ENCODE peak calls at places on chromosome 19, in seven cellular contexts. Y, I, Q, A, L, B and R are unnamed samples.

GRCh38 chr19:29512748-29513147 is 13.0 kb upstream of the VSTM2B start:
- DNase-seq in Y (no peak), I (no peak), Q (no peak), A (no peak), L (no peak), B (no peak), R (no peak)

GRCh38 chr19:18488838-18489626 is 32.8 kb downstream of the ELL start:
- DNase-seq in Y (peak), I (no peak), Q (peak), A (no peak), L (peak), B (no peak), R (no peak)

GRCh38 chr19:29267701-29268100 is 54.8 kb upstream of the UQCRFS1 start:
- DNase-seq in Y (no peak), I (no peak), Q (no peak), A (no peak), L (no peak), B (no peak), R (no peak)

GRCh38 chr19:18006895-18007604 is 920 bp upstream of the ARRDC2 start:
- DNase-seq in Y (peak), I (peak), Q (peak), A (peak), L (peak), B (peak), R (no peak)

GRCh38 chr19:13430790-13431582 is 75.3 kb downstream of the CACNA1A start:
- DNase-seq in Y (no peak), I (peak), Q (peak), A (peak), L (peak), B (peak), R (no peak)

GRCh38 chr19:5011476-5012238 is 42.7 kb downstream of the KDM4B start:
- DNase-seq in Y (no peak), I (no peak), Q (no peak), A (no peak), L (no peak), B (no peak), R (no peak)

GRCh38 chr19:21210037-21210621 is 68.3 kb downstream of the ZNF431 start:
- DNase-seq in Y (no peak), I (no peak), Q (no peak), A (no peak), L (no peak), B (no peak), R (no peak)

GRCh38 chr19:12611361-12611699 is 610 bp downstream of the ZNF791 start:
- DNase-seq in Y (peak), I (peak), Q (no peak), A (peak), L (peak), B (peak), R (peak)